ENCODE peak calls at places on chromosomes 11 and 22, in nine cellular contexts. One of them, this sample, is unnamed. For H3K9me3, the result is how much of the 10 kb centered on the place peaks cover.

GRCh38 chr11:44005956-44006355 is 41.8 kb upstream of the ACCSL start:
- DNase-seq in right lobe of liver: peak
- DNase-seq in body of pancreas: no peak
- DNase-seq in left lung: no peak
- DNase-seq in psoas muscle: no peak
- DNase-seq in HCT116: no peak
- DNase-seq in cardiac muscle cell: no peak
- DNase-seq in colonic mucosa: peak
- DNase-seq in esophagus squamous epithelium: no peak
- DNase-seq in this sample: no peak

GRCh38 chr11:102157219-102157618 is 47.0 kb downstream of the YAP1 start:
- DNase-seq in right lobe of liver: peak
- DNase-seq in body of pancreas: peak
- DNase-seq in left lung: peak
- DNase-seq in psoas muscle: peak
- DNase-seq in HCT116: no peak
- DNase-seq in cardiac muscle cell: peak
- DNase-seq in colonic mucosa: peak
- DNase-seq in esophagus squamous epithelium: no peak
- DNase-seq in this sample: no peak

GRCh38 chr22:42978453-42979103 is 36.4 kb downstream of the PACSIN2 start:
- DNase-seq in right lobe of liver: no peak
- DNase-seq in body of pancreas: no peak
- DNase-seq in left lung: no peak
- DNase-seq in psoas muscle: no peak
- DNase-seq in HCT116: no peak
- DNase-seq in cardiac muscle cell: peak
- DNase-seq in colonic mucosa: no peak
- DNase-seq in esophagus squamous epithelium: no peak
- DNase-seq in this sample: no peak

GRCh38 chr11:33317662-33318061 is 60.5 kb downstream of the HIPK3 start:
- DNase-seq in right lobe of liver: no peak
- DNase-seq in body of pancreas: no peak
- DNase-seq in left lung: no peak
- DNase-seq in psoas muscle: no peak
- DNase-seq in HCT116: no peak
- DNase-seq in cardiac muscle cell: no peak
- DNase-seq in colonic mucosa: no peak
- DNase-seq in esophagus squamous epithelium: no peak
- DNase-seq in this sample: no peak

GRCh38 chr22:50186789-50187523 is 1.2 kb downstream of the TRABD start:
- DNase-seq in right lobe of liver: no peak
- DNase-seq in body of pancreas: no peak
- DNase-seq in left lung: no peak
- DNase-seq in psoas muscle: peak
- DNase-seq in HCT116: no peak
- DNase-seq in cardiac muscle cell: no peak
- DNase-seq in colonic mucosa: peak
- DNase-seq in esophagus squamous epithelium: no peak
- DNase-seq in this sample: no peak

GRCh38 chr11:78138694-78139421 is 568 bp downstream of the ALG8 start:
- DNase-seq in right lobe of liver: peak
- DNase-seq in body of pancreas: no peak
- DNase-seq in left lung: no peak
- DNase-seq in psoas muscle: no peak
- DNase-seq in HCT116: peak
- DNase-seq in cardiac muscle cell: peak
- DNase-seq in colonic mucosa: peak
- DNase-seq in esophagus squamous epithelium: no peak
- DNase-seq in this sample: peak

GRCh38 chr22:50627914-50628542 is at the start of gene ARSA:
- DNase-seq in right lobe of liver: peak
- DNase-seq in body of pancreas: peak
- DNase-seq in left lung: peak
- DNase-seq in psoas muscle: peak
- DNase-seq in HCT116: no peak
- DNase-seq in cardiac muscle cell: peak
- DNase-seq in colonic mucosa: peak
- DNase-seq in esophagus squamous epithelium: no peak
- DNase-seq in this sample: peak

GRCh38 chr11:46729110-46730027 is 10.4 kb downstream of the F2 start:
- DNase-seq in right lobe of liver: no peak
- DNase-seq in body of pancreas: no peak
- DNase-seq in left lung: no peak
- DNase-seq in psoas muscle: no peak
- DNase-seq in HCT116: no peak
- DNase-seq in cardiac muscle cell: no peak
- DNase-seq in colonic mucosa: no peak
- DNase-seq in esophagus squamous epithelium: no peak
- DNase-seq in this sample: no peak

GRCh38 chr22:45600791-45601730 is 70.6 kb upstream of the ATXN10 start:
- DNase-seq in right lobe of liver: no peak
- DNase-seq in body of pancreas: no peak
- DNase-seq in left lung: no peak
- DNase-seq in psoas muscle: no peak
- DNase-seq in HCT116: no peak
- DNase-seq in cardiac muscle cell: peak
- DNase-seq in colonic mucosa: no peak
- DNase-seq in esophagus squamous epithelium: no peak
- DNase-seq in this sample: no peak

GRCh38 chr11:32374261-32374711 is 61.1 kb downstream of the WT1 start:
- DNase-seq in right lobe of liver: no peak
- DNase-seq in body of pancreas: peak
- DNase-seq in left lung: no peak
- DNase-seq in psoas muscle: no peak
- DNase-seq in HCT116: peak
- DNase-seq in cardiac muscle cell: peak
- DNase-seq in colonic mucosa: peak
- DNase-seq in esophagus squamous epithelium: no peak
- DNase-seq in this sample: no peak

GRCh38 chr22:22619765-22620414 is 24.5 kb upstream of the GGTLC2 start:
- DNase-seq in right lobe of liver: no peak
- DNase-seq in body of pancreas: no peak
- DNase-seq in left lung: no peak
- DNase-seq in psoas muscle: no peak
- DNase-seq in HCT116: no peak
- DNase-seq in cardiac muscle cell: no peak
- DNase-seq in colonic mucosa: no peak
- DNase-seq in esophagus squamous epithelium: no peak
- DNase-seq in this sample: no peak

GRCh38 chr11:109424893-109425292 is 2.9 kb downstream of the C11orf87 start:
- DNase-seq in right lobe of liver: no peak
- DNase-seq in body of pancreas: peak
- DNase-seq in left lung: no peak
- DNase-seq in psoas muscle: no peak
- DNase-seq in HCT116: no peak
- DNase-seq in cardiac muscle cell: no peak
- DNase-seq in colonic mucosa: peak
- DNase-seq in esophagus squamous epithelium: no peak
- DNase-seq in this sample: no peak

GRCh38 chr11:109423860-109424190 is 1.8 kb downstream of the C11orf87 start:
- DNase-seq in right lobe of liver: no peak
- DNase-seq in body of pancreas: no peak
- DNase-seq in left lung: no peak
- DNase-seq in psoas muscle: no peak
- DNase-seq in HCT116: no peak
- DNase-seq in cardiac muscle cell: no peak
- DNase-seq in colonic mucosa: no peak
- DNase-seq in esophagus squamous epithelium: no peak
- DNase-seq in this sample: no peak

GRCh38 chr11:109423114-109423859 is 1.3 kb downstream of the C11orf87 start:
- DNase-seq in right lobe of liver: no peak
- DNase-seq in body of pancreas: no peak
- DNase-seq in left lung: no peak
- DNase-seq in psoas muscle: peak
- DNase-seq in HCT116: no peak
- DNase-seq in cardiac muscle cell: peak
- DNase-seq in colonic mucosa: no peak
- DNase-seq in esophagus squamous epithelium: no peak
- DNase-seq in this sample: no peak

GRCh38 chr11:109425554-109425953 is 3.6 kb downstream of the C11orf87 start:
- DNase-seq in right lobe of liver: no peak
- DNase-seq in body of pancreas: no peak
- DNase-seq in left lung: no peak
- DNase-seq in psoas muscle: no peak
- DNase-seq in HCT116: no peak
- DNase-seq in cardiac muscle cell: no peak
- DNase-seq in colonic mucosa: no peak
- DNase-seq in esophagus squamous epithelium: no peak
- DNase-seq in this sample: no peak

DNA sequence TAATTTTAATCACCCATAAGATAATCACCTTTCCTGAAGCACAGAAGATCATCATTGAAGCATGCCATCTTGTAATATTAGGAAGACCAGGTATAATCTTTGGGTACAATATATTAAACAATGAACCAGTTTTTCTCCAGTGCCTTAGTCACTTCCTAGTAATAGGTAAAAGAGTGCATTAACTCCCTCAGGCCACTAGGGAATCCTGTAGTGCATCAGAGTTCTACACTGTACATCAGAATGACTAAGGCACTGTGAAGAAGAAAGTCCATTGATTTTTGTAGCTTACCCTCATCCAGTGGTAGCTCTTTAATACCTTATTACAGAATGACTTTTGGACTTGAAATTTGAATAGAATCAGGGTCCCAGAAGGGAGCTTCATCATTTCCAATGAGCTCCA is 4.5 kb downstream of the C11orf87 start:
- DNase-seq in right lobe of liver: no peak
- DNase-seq in body of pancreas: no peak
- DNase-seq in left lung: no peak
- DNase-seq in psoas muscle: no peak
- DNase-seq in HCT116: no peak
- DNase-seq in cardiac muscle cell: no peak
- DNase-seq in colonic mucosa: no peak
- DNase-seq in esophagus squamous epithelium: no peak
- DNase-seq in this sample: no peak
- TF ChIP-seq CTCF in right lobe of liver: no peak
- TF ChIP-seq CTCF in body of pancreas: no peak
- TF ChIP-seq CTCF in left lung: no peak
- TF ChIP-seq CTCF in psoas muscle: no peak
- TF ChIP-seq CTCF in HCT116: no peak
- TF ChIP-seq CTCF in cardiac muscle cell: peak
- TF ChIP-seq CTCF in colonic mucosa: no peak
- TF ChIP-seq CTCF in esophagus squamous epithelium: peak
- TF ChIP-seq CTCF in this sample: no peak

GRCh38 chr11:63666874-63667273 is 4.3 kb downstream of the ATL3 start:
- DNase-seq in right lobe of liver: no peak
- DNase-seq in body of pancreas: no peak
- DNase-seq in left lung: no peak
- DNase-seq in psoas muscle: no peak
- DNase-seq in HCT116: no peak
- DNase-seq in cardiac muscle cell: peak
- DNase-seq in colonic mucosa: no peak
- DNase-seq in esophagus squamous epithelium: no peak
- DNase-seq in this sample: no peak
- H3K9me3 ChIP-seq in right lobe of liver: under half
- H3K9me3 ChIP-seq in body of pancreas: under half
- H3K9me3 ChIP-seq in left lung: under half
- H3K9me3 ChIP-seq in psoas muscle: under half
- H3K9me3 ChIP-seq in HCT116: under half
- H3K9me3 ChIP-seq in cardiac muscle cell: under half
- H3K9me3 ChIP-seq in colonic mucosa: under half
- H3K9me3 ChIP-seq in esophagus squamous epithelium: under half
- H3K9me3 ChIP-seq in this sample: under half

DNA sequence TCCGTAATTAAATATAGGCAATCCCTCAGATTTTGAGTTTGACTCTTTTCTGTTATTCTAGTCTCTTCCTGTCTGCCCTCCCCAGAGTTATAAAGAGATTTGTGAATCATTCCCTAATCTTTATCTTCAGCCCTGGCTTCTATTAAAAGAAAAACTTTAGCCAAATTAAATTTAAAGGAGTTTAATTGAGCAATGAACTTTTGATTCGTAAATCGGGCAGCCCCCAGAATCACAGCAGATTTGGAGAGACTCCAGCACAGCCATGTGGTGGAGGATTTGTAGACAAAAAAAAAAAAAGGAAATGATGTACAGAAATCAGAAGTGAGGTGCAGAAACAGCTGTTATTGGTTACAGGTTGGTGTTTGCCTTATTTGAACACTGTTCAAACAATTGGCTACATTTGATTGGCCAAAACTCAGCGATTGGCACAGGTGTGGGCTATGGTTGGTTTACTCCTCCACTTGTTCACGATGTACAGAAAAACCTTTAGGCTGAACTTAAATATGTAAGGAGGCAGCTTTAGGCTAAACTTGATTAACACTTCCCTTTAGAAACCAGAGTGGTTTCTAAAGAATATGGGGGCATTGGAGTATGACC is 2.3 kb upstream of the ALKBH8 start:
- DNase-seq in right lobe of liver: no peak
- DNase-seq in body of pancreas: no peak
- DNase-seq in left lung: no peak
- DNase-seq in psoas muscle: no peak
- DNase-seq in HCT116: no peak
- DNase-seq in cardiac muscle cell: peak
- DNase-seq in colonic mucosa: no peak
- DNase-seq in esophagus squamous epithelium: no peak
- DNase-seq in this sample: no peak
- H3K4me3 ChIP-seq in right lobe of liver: no peak
- H3K4me3 ChIP-seq in body of pancreas: no peak
- H3K4me3 ChIP-seq in left lung: no peak
- H3K4me3 ChIP-seq in psoas muscle: no peak
- H3K4me3 ChIP-seq in HCT116: no peak
- H3K4me3 ChIP-seq in cardiac muscle cell: no peak
- H3K4me3 ChIP-seq in colonic mucosa: no peak
- H3K4me3 ChIP-seq in esophagus squamous epithelium: no peak
- H3K4me3 ChIP-seq in this sample: no peak

GRCh38 chr11:66339163-66339675 is 3.0 kb upstream of the RIN1 start:
- DNase-seq in right lobe of liver: no peak
- DNase-seq in body of pancreas: no peak
- DNase-seq in left lung: no peak
- DNase-seq in psoas muscle: peak
- DNase-seq in HCT116: no peak
- DNase-seq in cardiac muscle cell: no peak
- DNase-seq in colonic mucosa: no peak
- DNase-seq in esophagus squamous epithelium: no peak
- DNase-seq in this sample: no peak

GRCh38 chr11:66338276-66339162 is 2.3 kb upstream of the RIN1 start:
- DNase-seq in right lobe of liver: no peak
- DNase-seq in body of pancreas: no peak
- DNase-seq in left lung: peak
- DNase-seq in psoas muscle: peak
- DNase-seq in HCT116: no peak
- DNase-seq in cardiac muscle cell: no peak
- DNase-seq in colonic mucosa: no peak
- DNase-seq in esophagus squamous epithelium: no peak
- DNase-seq in this sample: no peak

GRCh38 chr11:66335531-66336233 is 552 bp downstream of the RIN1 start:
- DNase-seq in right lobe of liver: no peak
- DNase-seq in body of pancreas: no peak
- DNase-seq in left lung: no peak
- DNase-seq in psoas muscle: peak
- DNase-seq in HCT116: no peak
- DNase-seq in cardiac muscle cell: peak
- DNase-seq in colonic mucosa: no peak
- DNase-seq in esophagus squamous epithelium: no peak
- DNase-seq in this sample: no peak

GRCh38 chr11:66336234-66337102 is at the start of gene RIN1:
- DNase-seq in right lobe of liver: no peak
- DNase-seq in body of pancreas: peak
- DNase-seq in left lung: peak
- DNase-seq in psoas muscle: peak
- DNase-seq in HCT116: peak
- DNase-seq in cardiac muscle cell: peak
- DNase-seq in colonic mucosa: peak
- DNase-seq in esophagus squamous epithelium: no peak
- DNase-seq in this sample: peak

GRCh38 chr11:66337103-66337899 is 1.1 kb upstream of the RIN1 start:
- DNase-seq in right lobe of liver: no peak
- DNase-seq in body of pancreas: no peak
- DNase-seq in left lung: peak
- DNase-seq in psoas muscle: peak
- DNase-seq in HCT116: no peak
- DNase-seq in cardiac muscle cell: no peak
- DNase-seq in colonic mucosa: no peak
- DNase-seq in esophagus squamous epithelium: no peak
- DNase-seq in this sample: no peak
- TF ChIP-seq CTCF in right lobe of liver: no peak
- TF ChIP-seq CTCF in body of pancreas: no peak
- TF ChIP-seq CTCF in left lung: no peak
- TF ChIP-seq CTCF in psoas muscle: no peak
- TF ChIP-seq CTCF in HCT116: no peak
- TF ChIP-seq CTCF in cardiac muscle cell: no peak
- TF ChIP-seq CTCF in colonic mucosa: no peak
- TF ChIP-seq CTCF in esophagus squamous epithelium: no peak
- TF ChIP-seq CTCF in this sample: no peak